ENCODE peak calls at places on chromosomes 11 and 22, in eight cellular contexts. C is T-helper 1 cell; D is activated CD8-positive, alpha-beta memory T cell treated with anti-CD3 and anti-CD28 coated beads for 4 hours; O is stimulated activated CD8-positive, alpha-beta memory T cell treated with anti-CD3 and anti-CD28 coated beads, Interleukin-4, amount 100 ng/mL, for 4 hours; L is stimulated activated CD4-positive, alpha-beta T cell treated with anti-CD3 and anti-CD28 coated beads, Interleukin-15, amount 100 ng/mL, for 1 hour; K is DMS153; Y is T-helper 2 cell; B is HEK293T. A is an unnamed sample.
A peak's percentile ranks its signal among the peaks of the same experiment; 100 is the strongest.

GRCh38 chr11:12886508-12886907 is 122.6 kb upstream of the RASSF10 start:
- DNase-seq in C (no peak), D (no peak), O (no peak), L (no peak), K (no peak), Y (no peak), B (no peak), A (no peak)

GRCh38 chr22:44179989-44180705 is 578 bp upstream of the PARVG start:
- DNase-seq in C (no peak), D (no peak), O (no peak), L (no peak), K (no peak), Y (no peak), B (no peak), A (no peak)

GRCh38 chr11:78822931-78823423 is 248.3 kb upstream of the NARS2 start:
- DNase-seq in C (no peak), D (no peak), O (no peak), L (no peak), K (no peak), Y (no peak), B (no peak), A (no peak)

GRCh38 chr11:64139045-64139444 is 26.9 kb downstream of the MACROD1 start:
- DNase-seq in C (no peak), D (no peak), O (no peak), L (no peak), K (no peak), Y (no peak), B (no peak), A (no peak)

GRCh38 chr11:115612331-115612730 is 108.1 kb upstream of the CADM1 start:
- DNase-seq in C (no peak), D (no peak), O (no peak), L (no peak), K (no peak), Y (no peak), B (no peak), A (no peak)

GRCh38 chr11:130449246-130449990 is 973 bp downstream of the ADAMTS15 start:
- DNase-seq in C (no peak), D (no peak), O (no peak), L (no peak), K (no peak), Y (no peak), B (no peak), A (no peak)

GRCh38 chr11:72716291-72716690 is 35.9 kb downstream of the ARAP1 start:
- DNase-seq in C (no peak), D (no peak), O (no peak), L (no peak), K (no peak), Y (no peak), B (no peak), A (no peak)

GRCh38 chr11:2396471-2396870 is 4.1 kb upstream of the TSSC4 start:
- DNase-seq in C (no peak), D (no peak), O (no peak), L (no peak), K (no peak), Y (no peak), B (no peak), A (no peak)

GRCh38 chr11:79762271-79762935 is 321.6 kb upstream of the TENM4 start:
- DNase-seq in C (no peak), D (no peak), O (no peak), L (no peak), K (no peak), Y (no peak), B (no peak), A (no peak)

GRCh38 chr11:65779919-65780769 is 632 bp downstream of the AP5B1 start:
- DNase-seq in C (peak; percentile 65), D (peak; percentile 40), O (peak; percentile 46), L (peak; percentile 70), K (peak; percentile 39), Y (peak; percentile 52), B (peak; percentile 89), A (peak; percentile 86)

GRCh38 chr11:88312665-88313064 is 24.9 kb downstream of the CTSC start:
- DNase-seq in C (no peak), D (no peak), O (no peak), L (no peak), K (no peak), Y (no peak), B (no peak), A (no peak)

GRCh38 chr11:22633354-22633902 is 7.8 kb upstream of the FANCF start:
- DNase-seq in C (no peak), D (no peak), O (no peak), L (no peak), K (no peak), Y (no peak), B (no peak), A (no peak)

GRCh38 chr11:114213622-114214021 is 82.6 kb upstream of the NNMT start:
- DNase-seq in C (no peak), D (no peak), O (no peak), L (no peak), K (no peak), Y (no peak), B (no peak), A (no peak)

GRCh38 chr11:131914299-131914902 is 544.0 kb downstream of the NTM start:
- DNase-seq in C (no peak), D (no peak), O (no peak), L (no peak), K (no peak), Y (no peak), B (no peak), A (no peak)

GRCh38 chr11:72821221-72821919 is 7.2 kb downstream of the ATG16L2 start:
- DNase-seq in C (no peak), D (no peak), O (no peak), L (no peak), K (no peak), Y (no peak), B (no peak), A (no peak)

GRCh38 chr11:63558459-63559157 is 4.6 kb downstream of the PLAAT2 start:
- DNase-seq in C (no peak), D (no peak), O (no peak), L (no peak), K (no peak), Y (no peak), B (no peak), A (peak; percentile 59)

GRCh38 chr22:44758970-44759365 is 6.6 kb downstream of the ARHGAP8 start:
- DNase-seq in C (no peak), D (no peak), O (no peak), L (no peak), K (no peak), Y (no peak), B (no peak), A (no peak)

GRCh38 chr11:96155627-96156378 is 187.2 kb downstream of the MAML2 start:
- DNase-seq in C (no peak), D (peak; percentile 17), O (peak; percentile 34), L (peak; percentile 47), K (no peak), Y (no peak), B (peak; percentile 34), A (no peak)

GRCh38 chr22:26995222-26995621 is 337.8 kb downstream of the MIAT start:
- DNase-seq in C (no peak), D (no peak), O (no peak), L (no peak), K (peak; percentile 50), Y (no peak), B (no peak), A (no peak)

GRCh38 chr22:47605886-47606285 is 843.4 kb downstream of the TBC1D22A start:
- DNase-seq in C (no peak), D (no peak), O (no peak), L (no peak), K (no peak), Y (no peak), B (no peak), A (no peak)